ENCODE peak calls at places on chromosome 3, in nine cellular contexts. V is B cell, S is dorsolateral prefrontal cortex, B is astrocyte, D is lower leg skin, E is fibroblast of pulmonary artery, Z is breast epithelium, C is Panc1, U is PC-9. A is an unnamed sample.

GRCh38 chr3:71305246-71306206 is 278.0 kb downstream of the FOXP1 start:
- DNase-seq in U (no peak), Z (peak; percentile 21), V (no peak), C (no peak), S (no peak), E (peak; percentile 32), D (no peak), B (peak; percentile 55), A (no peak)

GRCh38 chr3:156782921-156783320 is 43.2 kb upstream of the LEKR1 start:
- DNase-seq in U (no peak), D (no peak), V (no peak), E (no peak), S (no peak), C (no peak), Z (no peak), B (no peak), A (no peak)

GRCh38 chr3:177251756-177252155 is 54.5 kb upstream of the TBL1XR1 start:
- DNase-seq in U (no peak), Z (no peak), B (no peak), S (no peak), C (no peak), E (no peak), D (no peak), V (no peak), A (no peak)

GRCh38 chr3:32045091-32045964 is 61.1 kb upstream of the GPD1L start:
- DNase-seq in S (peak; percentile 35), Z (no peak), U (peak; percentile 47), C (peak; percentile 59), E (peak; percentile 70), V (no peak), B (peak; percentile 76), D (peak; percentile 26), A (peak; percentile 41)

GRCh38 chr3:197737319-197737649 is 580 bp upstream of the RUBCN start:
- DNase-seq in C (no peak), B (no peak), S (no peak), U (no peak), V (no peak), E (no peak), D (no peak), Z (no peak), A (no peak)

GRCh38 chr3:187012609-187013051 is 82.3 kb downstream of the ST6GAL1 start:
- DNase-seq in V (peak; percentile 71), E (peak; percentile 48), C (no peak), Z (no peak), U (no peak), D (no peak), B (no peak), S (no peak), A (no peak)

GRCh38 chr3:47011371-47011770 is 31.9 kb downstream of the NBEAL2 start:
- DNase-seq in V (peak; percentile 30), E (no peak), B (no peak), C (no peak), Z (no peak), S (no peak), U (no peak), D (no peak), A (no peak)

GRCh38 chr3:177057768-177058167 is 139.5 kb downstream of the TBL1XR1 start:
- DNase-seq in U (no peak), Z (no peak), V (peak; percentile 43), E (no peak), D (no peak), S (no peak), C (no peak), B (peak; percentile 14), A (no peak)

GRCh38 chr3:161977063-161977462 is 480.5 kb downstream of the OTOL1 start:
- DNase-seq in S (no peak), V (no peak), U (no peak), E (peak; percentile 38), Z (no peak), D (no peak), B (peak; percentile 65), C (no peak), A (peak; percentile 21)

GRCh38 chr3:181844227-181844626 is 132.5 kb downstream of the SOX2 start:
- DNase-seq in D (no peak), Z (no peak), S (no peak), E (no peak), V (no peak), B (no peak), C (no peak), U (no peak), A (no peak)

GRCh38 chr3:197906023-197906849 is 43.8 kb upstream of the RPL35A start:
- DNase-seq in Z (peak; percentile 88), U (peak; percentile 97), S (peak; percentile 84), C (peak; percentile 75), E (peak; percentile 94), V (peak; percentile 72), B (peak; percentile 93), D (peak; percentile 81), A (peak; percentile 88)

GRCh38 chr3:66083096-66083960 is 44.6 kb upstream of the MAGI1 start:
- DNase-seq in S (no peak), U (no peak), D (no peak), E (no peak), B (no peak), C (no peak), Z (no peak), V (no peak), A (no peak)

GRCh38 chr3:188796122-188796631 is 375.6 kb upstream of the TPRG1 start:
- DNase-seq in D (no peak), V (peak; percentile 47), Z (no peak), E (peak; percentile 96), C (no peak), U (no peak), S (no peak), B (peak; percentile 99), A (peak; percentile 95)

GRCh38 chr3:183743231-183743630 is 45.6 kb downstream of the YEATS2 start:
- DNase-seq in E (no peak), Z (no peak), B (no peak), C (no peak), V (no peak), D (no peak), S (no peak), U (no peak), A (no peak)

GRCh38 chr3:14949126-14949525 is 1.7 kb downstream of the NR2C2 start:
- DNase-seq in Z (no peak), D (no peak), C (no peak), E (no peak), U (no peak), S (no peak), B (no peak), V (no peak), A (no peak)

GRCh38 chr3:48435774-48436476 is 4.0 kb downstream of the CCDC51 start:
- DNase-seq in C (peak; percentile 66), S (peak; percentile 90), V (peak; percentile 87), B (peak; percentile 50), E (peak; percentile 87), Z (peak; percentile 83), U (peak; percentile 83), D (peak; percentile 91), A (peak; percentile 32)

GRCh38 chr3:68866157-68866556 is 66.2 kb downstream of the TAFA4 start:
- DNase-seq in S (no peak), C (no peak), U (no peak), B (no peak), D (no peak), E (no peak), V (no peak), Z (no peak), A (no peak)

GRCh38 chr3:197942956-197943556 is 6.9 kb upstream of the RPL35A start:
- DNase-seq in S (no peak), Z (no peak), D (no peak), E (peak; percentile 70), U (no peak), C (no peak), B (peak; percentile 18), V (peak; percentile 40), A (no peak)

GRCh38 chr3:188111002-188111584 is 42.9 kb upstream of the LPP start:
- DNase-seq in Z (no peak), D (no peak), C (no peak), V (no peak), E (peak; percentile 19), S (no peak), B (peak; percentile 46), U (no peak), A (no peak)

GRCh38 chr3:23916886-23917815 is at the start of the genes NKIRAS1 and RPL15:
- DNase-seq in Z (peak; percentile 96), U (peak; percentile 95), E (peak; percentile 98), B (peak; percentile 91), V (peak; percentile 99), C (peak; percentile 73), D (peak; percentile 96), S (peak; percentile 93), A (peak; percentile 87)
- TF ChIP-seq CTCF in Z (peak; percentile 90), U (peak; percentile 61), E (peak; percentile 44), B (no peak), V (peak; percentile 36), C (no peak), D (peak; percentile 74), S (peak; percentile 68), A (peak; percentile 52)

DNA sequence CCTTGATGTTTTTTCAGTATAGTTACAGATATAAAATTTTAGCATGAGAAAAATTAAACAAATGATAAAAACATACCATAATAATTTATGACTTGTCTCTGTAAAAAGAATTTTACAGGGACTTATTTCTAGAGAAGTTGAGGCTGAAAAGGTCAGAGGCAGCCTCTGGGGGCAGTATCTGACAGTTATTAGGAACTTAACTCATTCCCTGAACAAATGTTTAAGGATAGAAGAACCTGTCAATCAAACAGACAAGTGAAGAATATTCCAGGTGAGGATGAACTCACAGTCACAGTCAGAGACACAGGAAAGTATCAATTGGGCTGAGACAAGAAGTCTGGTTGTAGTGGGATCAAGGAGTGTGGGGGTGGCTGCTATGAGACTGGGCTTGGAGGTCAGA is 7.3 kb downstream of the MYLK start:
- DNase-seq in U (no peak), D (no peak), B (no peak), Z (no peak), V (no peak), C (no peak), E (no peak), S (no peak), A (no peak)
- TF ChIP-seq CTCF in U (no peak), D (no peak), B (peak; percentile 5), Z (no peak), V (no peak), C (peak; percentile 37), E (peak; percentile 15), S (no peak), A (peak; percentile 13)

DNA sequence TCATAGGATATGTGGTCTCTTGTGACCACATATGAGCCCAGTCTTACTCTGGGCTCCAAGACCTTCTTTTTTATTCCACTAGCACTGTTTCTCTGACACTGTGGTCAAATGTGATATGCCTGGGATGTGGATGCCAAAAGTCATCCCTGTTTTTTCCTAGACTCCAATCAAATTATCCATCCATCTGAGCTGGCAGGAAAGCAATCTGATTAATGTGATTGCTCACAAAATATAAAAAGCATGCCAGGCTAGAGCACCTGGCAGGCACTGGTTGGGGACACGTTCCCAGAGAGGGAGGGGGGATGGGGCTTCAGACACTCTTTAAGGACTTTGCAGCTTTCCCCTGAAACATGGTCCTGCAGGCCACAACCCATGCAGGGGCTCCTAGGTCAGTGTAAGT is 3.1 kb upstream of the CFAP100 start:
- DNase-seq in D (no peak), V (no peak), C (no peak), S (no peak), E (no peak), B (no peak), Z (no peak), U (no peak), A (no peak)
- TF ChIP-seq CTCF in D (no peak), V (no peak), C (no peak), S (no peak), E (no peak), B (no peak), Z (no peak), U (no peak), A (no peak)

DNA sequence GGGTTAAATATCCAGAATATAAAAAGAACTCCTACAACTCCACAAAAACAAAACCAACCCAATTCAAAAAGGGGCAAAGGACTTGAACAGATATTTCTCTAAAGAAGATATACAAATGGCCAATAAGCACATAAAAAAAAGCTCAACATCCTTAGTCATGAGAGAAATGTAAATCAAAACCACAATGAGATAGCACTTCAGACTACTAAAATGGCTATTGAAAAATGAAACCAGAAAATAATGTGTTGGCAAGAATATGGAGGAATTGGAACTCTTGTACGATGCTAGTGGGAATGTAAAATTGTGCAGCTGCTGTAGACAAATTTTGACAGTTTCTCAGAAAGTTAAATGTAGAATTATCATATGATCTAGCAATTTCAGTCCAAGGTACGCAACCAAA is 29.0 kb downstream of the KY start:
- DNase-seq in S (no peak), C (no peak), Z (no peak), D (no peak), E (peak; percentile 23), U (no peak), B (no peak), V (no peak), A (no peak)
- TF ChIP-seq CTCF in S (no peak), C (no peak), Z (no peak), D (no peak), E (no peak), U (no peak), B (no peak), V (no peak), A (no peak)

A was measured in AG09309.